ENCODE peak calls at places on chromosomes 7 and 10, in six cellular contexts. One of them, this sample, is unnamed. For H3K9me2 and H3K27me3, the result is how much of the 10 kb centered on the place peaks cover.

GRCh38 chr7:36549003-36549402 is 159.3 kb downstream of the ANLN start:
- DNase-seq in PC-3: no peak
- DNase-seq in SK-N-SH: no peak
- DNase-seq in HCT116: no peak
- DNase-seq in Karpas-422: no peak
- DNase-seq in MM.1S: no peak
- DNase-seq in this sample: no peak

GRCh38 chr7:44650772-44651171 is 44.3 kb downstream of the OGDH start:
- DNase-seq in Karpas-422: no peak
- DNase-seq in MM.1S: no peak
- DNase-seq in SK-N-SH: no peak
- DNase-seq in PC-3: no peak
- DNase-seq in HCT116: no peak
- DNase-seq in this sample: no peak

GRCh38 chr10:109429956-109430760 is 493.2 kb downstream of the XPNPEP1 start:
- DNase-seq in MM.1S: no peak
- DNase-seq in HCT116: no peak
- DNase-seq in Karpas-422: no peak
- DNase-seq in SK-N-SH: no peak
- DNase-seq in PC-3: peak
- DNase-seq in this sample: peak

GRCh38 chr10:114357591-114357990 is 46.7 kb downstream of the AFAP1L2 start:
- DNase-seq in HCT116: no peak
- DNase-seq in Karpas-422: no peak
- DNase-seq in SK-N-SH: no peak
- DNase-seq in MM.1S: no peak
- DNase-seq in PC-3: no peak
- DNase-seq in this sample: no peak

GRCh38 chr7:115145512-115145911 is 223.6 kb downstream of the MDFIC start:
- DNase-seq in MM.1S: no peak
- DNase-seq in HCT116: no peak
- DNase-seq in PC-3: peak
- DNase-seq in SK-N-SH: no peak
- DNase-seq in Karpas-422: no peak
- DNase-seq in this sample: peak

GRCh38 chr10:111732116-111732785 is 451.3 kb downstream of the GPAM start:
- DNase-seq in HCT116: no peak
- DNase-seq in SK-N-SH: no peak
- DNase-seq in Karpas-422: no peak
- DNase-seq in MM.1S: no peak
- DNase-seq in PC-3: no peak
- DNase-seq in this sample: no peak

GRCh38 chr7:29780346-29780745 is 26.0 kb upstream of the WIPF3 start:
- DNase-seq in MM.1S: no peak
- DNase-seq in PC-3: no peak
- DNase-seq in HCT116: no peak
- DNase-seq in SK-N-SH: no peak
- DNase-seq in Karpas-422: no peak
- DNase-seq in this sample: no peak

GRCh38 chr10:133422223-133422820 is 2.1 kb downstream of the SPRN start:
- DNase-seq in MM.1S: no peak
- DNase-seq in HCT116: no peak
- DNase-seq in Karpas-422: no peak
- DNase-seq in SK-N-SH: peak
- DNase-seq in PC-3: no peak
- DNase-seq in this sample: no peak

GRCh38 chr10:125259651-125260050 is 99.3 kb upstream of the CTBP2 start:
- DNase-seq in HCT116: no peak
- DNase-seq in SK-N-SH: no peak
- DNase-seq in MM.1S: no peak
- DNase-seq in Karpas-422: peak
- DNase-seq in PC-3: no peak
- DNase-seq in this sample: no peak

GRCh38 chr7:96076350-96076707 is 245.6 kb downstream of the SLC25A13 start:
- DNase-seq in MM.1S: no peak
- DNase-seq in PC-3: no peak
- DNase-seq in HCT116: no peak
- DNase-seq in Karpas-422: no peak
- DNase-seq in SK-N-SH: no peak
- DNase-seq in this sample: no peak

GRCh38 chr10:4691776-4692175 is 134.2 kb upstream of the AKR1E2 start:
- DNase-seq in Karpas-422: no peak
- DNase-seq in SK-N-SH: no peak
- DNase-seq in PC-3: peak
- DNase-seq in MM.1S: no peak
- DNase-seq in HCT116: no peak
- DNase-seq in this sample: peak

GRCh38 chr10:100319736-100320135 is 10.3 kb downstream of the PKD2L1 start:
- DNase-seq in HCT116: no peak
- DNase-seq in MM.1S: no peak
- DNase-seq in PC-3: no peak
- DNase-seq in Karpas-422: no peak
- DNase-seq in SK-N-SH: no peak
- DNase-seq in this sample: no peak

GRCh38 chr10:69230128-69230527 is 10.0 kb downstream of the HKDC1 start:
- DNase-seq in Karpas-422: no peak
- DNase-seq in MM.1S: no peak
- DNase-seq in HCT116: no peak
- DNase-seq in SK-N-SH: no peak
- DNase-seq in PC-3: no peak
- DNase-seq in this sample: no peak

GRCh38 chr7:116087984-116088383 is 57.4 kb upstream of the TFEC start:
- DNase-seq in HCT116: no peak
- DNase-seq in SK-N-SH: no peak
- DNase-seq in MM.1S: no peak
- DNase-seq in PC-3: no peak
- DNase-seq in Karpas-422: no peak
- DNase-seq in this sample: no peak

GRCh38 chr7:151433721-151434400 is 6.1 kb downstream of the CRYGN start:
- DNase-seq in SK-N-SH: no peak
- DNase-seq in MM.1S: no peak
- DNase-seq in Karpas-422: no peak
- DNase-seq in HCT116: no peak
- DNase-seq in PC-3: no peak
- DNase-seq in this sample: no peak

GRCh38 chr10:24858244-24858907 is 94.0 kb downstream of the PRTFDC1 start:
- DNase-seq in MM.1S: peak
- DNase-seq in HCT116: no peak
- DNase-seq in SK-N-SH: no peak
- DNase-seq in Karpas-422: no peak
- DNase-seq in PC-3: peak
- DNase-seq in this sample: peak

GRCh38 chr7:47405921-47406765 is 175.8 kb downstream of the TNS3 start:
- DNase-seq in Karpas-422: no peak
- DNase-seq in PC-3: no peak
- DNase-seq in HCT116: no peak
- DNase-seq in MM.1S: no peak
- DNase-seq in SK-N-SH: no peak
- DNase-seq in this sample: peak

GRCh38 chr7:138460649-138461607 is 869 bp downstream of the TRIM24 start:
- DNase-seq in Karpas-422: peak
- DNase-seq in HCT116: no peak
- DNase-seq in SK-N-SH: peak
- DNase-seq in MM.1S: peak
- DNase-seq in PC-3: peak
- DNase-seq in this sample: peak

GRCh38 chr10:104080762-104081161 is 4.9 kb downstream of the COL17A1 start:
- DNase-seq in PC-3: peak
- DNase-seq in SK-N-SH: peak
- DNase-seq in Karpas-422: peak
- DNase-seq in MM.1S: peak
- DNase-seq in HCT116: peak
- DNase-seq in this sample: peak

GRCh38 chr7:95144256-95144655 is 180.1 kb downstream of the PON1 start:
- DNase-seq in HCT116: no peak
- DNase-seq in SK-N-SH: no peak
- DNase-seq in Karpas-422: no peak
- DNase-seq in MM.1S: no peak
- DNase-seq in PC-3: no peak
- DNase-seq in this sample: no peak

GRCh38 chr7:73995821-73996511 is 32.0 kb upstream of the ELN start:
- DNase-seq in SK-N-SH: no peak
- DNase-seq in PC-3: no peak
- DNase-seq in MM.1S: no peak
- DNase-seq in Karpas-422: no peak
- DNase-seq in HCT116: no peak
- DNase-seq in this sample: peak

GRCh38 chr10:59176241-59177030 is at the start of gene PHYHIPL:
- DNase-seq in SK-N-SH: peak
- DNase-seq in HCT116: no peak
- DNase-seq in MM.1S: no peak
- DNase-seq in PC-3: no peak
- DNase-seq in Karpas-422: no peak
- DNase-seq in this sample: peak

GRCh38 chr7:55074008-55074499 is 55.2 kb downstream of the EGFR start:
- DNase-seq in PC-3: peak
- DNase-seq in MM.1S: peak
- DNase-seq in SK-N-SH: no peak
- DNase-seq in Karpas-422: peak
- DNase-seq in HCT116: peak
- DNase-seq in this sample: peak

GRCh38 chr7:131897016-131897789 is 340.8 kb upstream of the PODXL start:
- DNase-seq in PC-3: peak
- DNase-seq in Karpas-422: no peak
- DNase-seq in HCT116: peak
- DNase-seq in SK-N-SH: peak
- DNase-seq in MM.1S: no peak
- DNase-seq in this sample: peak
- H3K9me2 ChIP-seq in PC-3: under half
- H3K9me2 ChIP-seq in Karpas-422: under half
- H3K9me2 ChIP-seq in HCT116: under half
- H3K9me2 ChIP-seq in SK-N-SH: under half
- H3K9me2 ChIP-seq in MM.1S: under half
- H3K9me2 ChIP-seq in this sample: under half

DNA sequence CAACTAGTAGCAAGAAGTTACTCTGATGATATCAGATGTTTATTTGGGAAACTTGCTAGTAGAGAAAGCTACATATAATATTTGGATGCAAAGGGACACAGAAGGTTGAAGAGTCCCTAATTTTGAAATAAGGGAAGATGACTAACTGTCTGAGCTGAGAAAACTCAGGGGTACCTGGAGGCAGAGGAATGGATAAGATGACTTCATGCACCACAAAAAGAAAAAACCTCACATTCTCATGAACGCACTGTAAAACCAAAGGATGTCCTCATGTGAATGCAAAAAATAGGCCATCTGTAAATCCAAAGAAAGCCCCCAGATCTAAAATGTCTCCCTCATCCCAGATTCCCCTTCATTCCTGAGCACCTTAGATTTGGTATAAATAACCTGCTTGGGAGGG is 29.3 kb downstream of the PRSS2 start:
- DNase-seq in SK-N-SH: no peak
- DNase-seq in Karpas-422: no peak
- DNase-seq in HCT116: no peak
- DNase-seq in MM.1S: no peak
- DNase-seq in PC-3: no peak
- DNase-seq in this sample: no peak
- H3K27me3 ChIP-seq in SK-N-SH: under half
- H3K27me3 ChIP-seq in Karpas-422: under half
- H3K27me3 ChIP-seq in HCT116: under half
- H3K27me3 ChIP-seq in MM.1S: under half
- H3K27me3 ChIP-seq in PC-3: under half
- H3K27me3 ChIP-seq in this sample: half or more

GRCh38 chr10:88923525-88923924 is 29.0 kb downstream of the ACTA2 start:
- DNase-seq in MM.1S: no peak
- DNase-seq in PC-3: no peak
- DNase-seq in Karpas-422: no peak
- DNase-seq in SK-N-SH: no peak
- DNase-seq in HCT116: no peak
- DNase-seq in this sample: no peak

GRCh38 chr10:88922041-88922440 is 30.5 kb downstream of the ACTA2 start:
- DNase-seq in MM.1S: no peak
- DNase-seq in HCT116: no peak
- DNase-seq in Karpas-422: no peak
- DNase-seq in SK-N-SH: no peak
- DNase-seq in PC-3: no peak
- DNase-seq in this sample: peak

GRCh38 chr10:88927291-88927690 is 25.3 kb downstream of the ACTA2 start:
- DNase-seq in PC-3: no peak
- DNase-seq in HCT116: no peak
- DNase-seq in Karpas-422: no peak
- DNase-seq in SK-N-SH: no peak
- DNase-seq in MM.1S: no peak
- DNase-seq in this sample: no peak

GRCh38 chr10:88928254-88928653 is 24.3 kb downstream of the ACTA2 start:
- DNase-seq in MM.1S: no peak
- DNase-seq in HCT116: no peak
- DNase-seq in Karpas-422: no peak
- DNase-seq in PC-3: no peak
- DNase-seq in SK-N-SH: no peak
- DNase-seq in this sample: no peak

GRCh38 chr10:88926484-88927249 is 25.9 kb downstream of the ACTA2 start:
- DNase-seq in PC-3: no peak
- DNase-seq in HCT116: no peak
- DNase-seq in Karpas-422: no peak
- DNase-seq in SK-N-SH: no peak
- DNase-seq in MM.1S: no peak
- DNase-seq in this sample: peak
- H3K9ac ChIP-seq in PC-3: no peak
- H3K9ac ChIP-seq in HCT116: no peak
- H3K9ac ChIP-seq in Karpas-422: no peak
- H3K9ac ChIP-seq in SK-N-SH: no peak
- H3K9ac ChIP-seq in MM.1S: no peak
- H3K9ac ChIP-seq in this sample: peak

GRCh38 chr7:1254281-1255082 is 21.8 kb downstream of the UNCX start:
- DNase-seq in PC-3: no peak
- DNase-seq in Karpas-422: no peak
- DNase-seq in MM.1S: no peak
- DNase-seq in HCT116: no peak
- DNase-seq in SK-N-SH: no peak
- DNase-seq in this sample: no peak
- H3K9me2 ChIP-seq in PC-3: under half
- H3K9me2 ChIP-seq in Karpas-422: under half
- H3K9me2 ChIP-seq in MM.1S: under half
- H3K9me2 ChIP-seq in HCT116: under half
- H3K9me2 ChIP-seq in SK-N-SH: under half
- H3K9me2 ChIP-seq in this sample: under half

GRCh38 chr7:45657136-45657889 is 83.1 kb downstream of the ADCY1 start:
- DNase-seq in MM.1S: no peak
- DNase-seq in HCT116: no peak
- DNase-seq in SK-N-SH: no peak
- DNase-seq in Karpas-422: no peak
- DNase-seq in PC-3: no peak
- DNase-seq in this sample: no peak

GRCh38 chr7:45655539-45655938 is 81.4 kb downstream of the ADCY1 start:
- DNase-seq in HCT116: no peak
- DNase-seq in Karpas-422: no peak
- DNase-seq in MM.1S: no peak
- DNase-seq in PC-3: no peak
- DNase-seq in SK-N-SH: no peak
- DNase-seq in this sample: no peak

GRCh38 chr7:45657890-45658715 is 83.9 kb downstream of the ADCY1 start:
- DNase-seq in SK-N-SH: no peak
- DNase-seq in MM.1S: no peak
- DNase-seq in HCT116: no peak
- DNase-seq in PC-3: no peak
- DNase-seq in Karpas-422: no peak
- DNase-seq in this sample: no peak

GRCh38 chr7:45654341-45654740 is 80.2 kb downstream of the ADCY1 start:
- DNase-seq in SK-N-SH: no peak
- DNase-seq in PC-3: no peak
- DNase-seq in HCT116: no peak
- DNase-seq in MM.1S: no peak
- DNase-seq in Karpas-422: no peak
- DNase-seq in this sample: no peak

GRCh38 chr7:45656431-45656830 is 82.3 kb downstream of the ADCY1 start:
- DNase-seq in MM.1S: no peak
- DNase-seq in HCT116: no peak
- DNase-seq in SK-N-SH: no peak
- DNase-seq in Karpas-422: no peak
- DNase-seq in PC-3: no peak
- DNase-seq in this sample: no peak
- H3K27me3 ChIP-seq in MM.1S: under half
- H3K27me3 ChIP-seq in HCT116: under half
- H3K27me3 ChIP-seq in SK-N-SH: under half
- H3K27me3 ChIP-seq in Karpas-422: under half
- H3K27me3 ChIP-seq in PC-3: under half
- H3K27me3 ChIP-seq in this sample: under half